ENCODE peak calls at places on chromosomes 4 and X, in eight cellular contexts. R is neuronal stem cell, J is stomach, G is tibial nerve, Z is aorta, N is upper lobe of left lung, V is right lobe of liver, W is Caco-2. K is an unnamed sample. For H3K36me3 and H3K9me3, the result is how much of the 10 kb centered on the place peaks cover.

GRCh38 chr4:83237591-83237990 is 47.0 kb downstream of the COQ2 start:
- DNase-seq in N (no peak), Z (no peak), V (no peak), W (no peak), G (no peak), J (no peak), R (no peak), K (no peak)

GRCh38 chrX:16666541-16666940 is 16.6 kb downstream of the S100G start:
- DNase-seq in J (no peak), W (no peak), V (no peak), R (no peak), Z (no peak), G (no peak), N (no peak), K (no peak)

GRCh38 chrX:47093248-47093647 is 15.0 kb downstream of the RGN start:
- DNase-seq in J (no peak), R (no peak), Z (no peak), V (no peak), W (peak), G (no peak), N (no peak), K (no peak)

GRCh38 chrX:10725071-10725470 is 104.7 kb upstream of the MID1 start:
- DNase-seq in J (no peak), R (no peak), Z (no peak), G (no peak), V (no peak), N (no peak), W (no peak), K (no peak)

GRCh38 chr4:48602763-48603162 is 112.7 kb downstream of the ZAR1 start:
- DNase-seq in N (no peak), J (no peak), Z (no peak), W (no peak), R (no peak), V (no peak), G (no peak), K (no peak)

GRCh38 chrX:150581093-150581775 is 12.8 kb downstream of the MTM1 start:
- DNase-seq in Z (no peak), N (no peak), G (no peak), V (no peak), J (no peak), W (no peak), R (no peak), K (no peak)

GRCh38 chr4:139934336-139934735 is 219.6 kb downstream of the MAML3 start:
- DNase-seq in R (no peak), W (no peak), G (no peak), J (no peak), Z (no peak), N (no peak), V (no peak), K (no peak)

GRCh38 chr4:5827108-5828004 is 65.5 kb downstream of the CRMP1 start:
- DNase-seq in J (no peak), Z (no peak), R (no peak), W (no peak), G (no peak), V (no peak), N (no peak), K (no peak)

GRCh38 chr4:29553842-29554241 is 1166.3 kb upstream of the PCDH7 start:
- DNase-seq in G (no peak), J (no peak), W (no peak), N (no peak), R (no peak), V (no peak), Z (no peak), K (no peak)

GRCh38 chr4:60794372-60794771 is 405.8 kb upstream of the ADGRL3 start:
- DNase-seq in V (no peak), N (no peak), R (no peak), Z (peak), W (no peak), J (no peak), G (no peak), K (no peak)

GRCh38 chrX:119468930-119469635 is 839 bp downstream of the SLC25A5 start:
- DNase-seq in G (peak), N (peak), V (peak), W (peak), J (peak), R (peak), Z (peak), K (peak)

GRCh38 chr4:123588631-123589223 is 192.1 kb downstream of the SPRY1 start:
- DNase-seq in J (no peak), W (no peak), G (no peak), R (no peak), N (no peak), V (no peak), Z (no peak), K (no peak)

GRCh38 chr4:150501019-150501727 is 80.8 kb upstream of the MAB21L2 start:
- DNase-seq in Z (no peak), J (no peak), G (no peak), R (no peak), V (no peak), W (no peak), N (no peak), K (no peak)

GRCh38 chr4:141154725-141155124 is 21.5 kb upstream of the RNF150 start:
- DNase-seq in R (no peak), N (no peak), V (no peak), Z (no peak), G (no peak), W (no peak), J (no peak), K (no peak)

GRCh38 chr4:24594887-24595286 is 10.5 kb upstream of the DHX15 start:
- DNase-seq in Z (no peak), R (no peak), J (no peak), W (peak), N (no peak), V (no peak), G (no peak), K (no peak)

GRCh38 chr4:82811392-82811791 is 12.8 kb upstream of the SCD5 start:
- DNase-seq in N (no peak), G (no peak), R (no peak), J (no peak), W (no peak), V (no peak), Z (no peak), K (no peak)

GRCh38 chr4:86608757-86609375 is 14.8 kb downstream of the PTPN13 start:
- DNase-seq in V (no peak), Z (no peak), R (no peak), W (no peak), J (no peak), N (no peak), G (no peak), K (no peak)
- H3K36me3 ChIP-seq in V (under half), Z (under half), R (under half), W (under half), J (under half), N (under half), G (under half), K (under half)

DNA sequence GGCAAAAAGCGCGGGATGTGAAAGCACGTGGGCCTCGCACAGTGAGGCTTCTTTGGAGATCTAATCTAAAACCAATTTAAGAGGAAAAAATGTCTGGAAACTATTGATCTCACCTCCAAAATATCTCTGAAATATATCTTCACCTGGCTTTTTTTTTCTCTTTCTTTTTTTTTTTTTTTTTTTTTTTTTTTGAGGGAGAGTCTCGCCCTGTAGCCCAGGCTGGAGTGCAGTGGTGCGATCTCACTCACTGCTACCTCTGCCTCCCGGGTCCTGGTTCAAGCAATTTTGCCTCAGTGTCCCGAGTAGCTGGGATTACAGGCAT is 383 bp upstream of the ZMAT1 start:
- DNase-seq in Z (no peak), J (no peak), W (no peak), R (no peak), N (no peak), G (no peak), V (no peak), K (no peak)
- H3K4me3 ChIP-seq in Z (no peak), J (peak), W (peak), R (peak), N (peak), G (peak), V (peak), K (peak)

GRCh38 chr4:1405249-1405635 is 1.0 kb downstream of the NKX1-1 start:
- DNase-seq in W (no peak), J (no peak), G (no peak), V (no peak), Z (no peak), R (no peak), N (peak), K (no peak)

GRCh38 chr4:1406416-1406945 is at the start of gene NKX1-1:
- DNase-seq in Z (no peak), W (no peak), R (no peak), G (no peak), N (peak), J (peak), V (no peak), K (no peak)

GRCh38 chr4:1406946-1407656 is 859 bp upstream of the NKX1-1 start:
- DNase-seq in V (no peak), Z (no peak), G (no peak), J (peak), W (no peak), N (no peak), R (no peak), K (no peak)

GRCh38 chr4:1404573-1405248 is 1.5 kb downstream of the NKX1-1 start:
- DNase-seq in V (peak), G (no peak), N (peak), R (no peak), J (peak), Z (no peak), W (no peak), K (no peak)

DNA sequence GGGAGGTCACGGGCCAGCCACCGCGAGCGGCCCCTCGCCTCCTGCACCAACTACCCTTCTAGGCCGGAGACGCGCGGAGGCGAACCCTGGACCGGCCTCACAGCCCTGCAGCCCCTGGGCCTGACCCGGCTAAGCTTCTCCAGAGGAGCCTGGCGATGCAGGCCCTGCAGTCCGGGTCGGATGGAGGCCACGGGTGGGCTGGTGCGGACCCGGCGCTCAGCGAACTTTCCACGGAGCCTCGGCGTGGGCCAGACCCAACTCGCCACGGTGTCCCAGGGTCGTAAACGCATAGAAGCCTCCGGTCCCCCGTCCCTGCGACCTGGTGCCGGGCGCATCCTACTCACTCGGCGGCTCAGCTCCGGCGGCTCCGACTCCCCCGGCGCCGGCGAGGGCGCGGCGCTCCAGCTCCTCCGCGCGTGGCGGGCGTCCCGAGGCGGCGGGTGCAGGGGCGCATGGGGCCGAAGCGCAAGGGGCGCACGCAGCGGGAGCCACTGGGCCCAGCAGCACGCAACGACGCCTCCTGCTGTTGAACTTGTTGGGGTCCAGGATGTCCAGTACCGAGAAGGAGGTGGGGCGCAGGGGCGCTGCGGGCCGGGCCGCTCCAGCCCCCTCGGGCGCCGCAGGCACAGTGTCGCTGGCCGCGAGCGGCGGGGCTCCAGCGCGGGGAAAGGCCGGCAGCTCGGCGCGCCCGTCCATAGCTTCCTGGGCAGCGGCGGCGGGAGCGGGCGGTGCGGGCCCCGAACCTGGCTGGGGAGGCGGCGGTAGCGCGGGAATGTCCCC is 416 bp downstream of the NKX1-1 start:
- DNase-seq in R (no peak), J (peak), N (peak), G (no peak), V (no peak), Z (no peak), W (no peak), K (no peak)
- H3K9me3 ChIP-seq in R (under half), J (under half), N (under half), G (under half), V (under half), Z (under half), W (under half), K (under half)

GRCh38 chr4:62526671-62527070 is 1326.5 kb downstream of the ADGRL3 start:
- DNase-seq in R (no peak), V (no peak), J (no peak), N (no peak), W (no peak), G (no peak), Z (no peak), K (no peak)

GRCh38 chr4:62531731-62532130 is 1331.6 kb downstream of the ADGRL3 start:
- DNase-seq in V (no peak), G (no peak), Z (no peak), W (no peak), N (no peak), J (no peak), R (no peak), K (no peak)

GRCh38 chr4:62533573-62533972 is 1333.4 kb downstream of the ADGRL3 start:
- DNase-seq in N (no peak), Z (no peak), V (no peak), G (no peak), W (no peak), R (no peak), J (no peak), K (no peak)

GRCh38 chr4:62531250-62531649 is 1331.1 kb downstream of the ADGRL3 start:
- DNase-seq in G (no peak), R (peak), W (no peak), V (no peak), Z (no peak), J (no peak), N (no peak), K (no peak)

DNA sequence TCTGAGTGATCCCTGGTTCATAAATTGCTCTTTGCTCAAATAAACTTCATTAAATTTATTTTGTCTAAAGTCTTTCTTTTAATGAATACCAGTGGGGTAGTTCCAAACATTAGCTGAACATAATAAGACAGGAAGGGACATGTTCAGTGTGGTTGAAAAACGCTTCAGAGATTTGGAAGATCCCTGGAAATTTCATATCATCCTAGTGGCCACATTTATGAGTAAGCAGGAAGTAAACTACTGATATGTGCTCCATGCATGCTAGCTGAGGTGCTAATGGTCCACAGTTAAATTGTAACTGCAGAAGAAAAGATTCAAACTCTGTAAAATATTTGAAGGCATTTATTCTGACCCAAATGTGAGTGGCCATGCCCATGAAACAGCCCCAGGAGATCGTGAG is 1328.7 kb downstream of the ADGRL3 start:
- DNase-seq in V (no peak), N (no peak), R (no peak), Z (no peak), J (no peak), G (no peak), W (no peak), K (no peak)
- H3K36me3 ChIP-seq in V (under half), N (under half), R (under half), Z (under half), J (under half), G (under half), W (under half), K (under half)

GRCh38 chrX:40698851-40699250 is 36.5 kb downstream of the MED14 start:
- DNase-seq in J (no peak), G (no peak), V (no peak), N (no peak), Z (no peak), R (no peak), W (no peak), K (no peak)
- H3K4me3 ChIP-seq in J (no peak), G (no peak), V (no peak), N (no peak), Z (no peak), R (no peak), W (no peak), K (no peak)

GRCh38 chr4:1251773-1252066 is 2.8 kb upstream of the CTBP1 start:
- DNase-seq in W (no peak), Z (no peak), R (no peak), G (no peak), N (no peak), V (no peak), J (no peak), K (no peak)
- H3K9me3 ChIP-seq in W (under half), Z (under half), R (under half), G (under half), N (under half), V (under half), J (under half), K (under half)

DNA sequence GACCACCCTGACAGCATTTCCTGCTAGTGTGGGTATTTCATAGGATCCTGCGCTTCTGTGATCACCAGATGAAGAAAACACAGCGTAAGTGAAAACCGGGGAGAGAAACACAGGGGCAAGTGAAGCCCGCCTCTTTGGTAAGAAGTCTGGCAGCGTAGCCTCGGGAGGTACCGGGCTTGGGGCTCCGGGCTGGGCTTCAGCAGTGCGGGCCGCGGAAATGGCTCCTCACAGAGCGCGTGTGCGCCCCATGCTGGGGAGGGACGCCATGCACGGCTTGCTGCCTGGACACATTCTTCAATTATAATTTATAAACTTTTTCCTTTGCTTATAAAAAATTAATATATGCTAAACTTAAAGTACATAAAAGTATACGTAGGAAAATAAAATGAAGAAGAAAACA is 151.5 kb downstream of the AFAP1 start:
- DNase-seq in R (no peak), W (no peak), V (no peak), N (peak), G (no peak), J (no peak), Z (no peak), K (no peak)
- H3K36me3 ChIP-seq in R (under half), W (under half), V (under half), N (under half), G (under half), J (half or more), Z (under half), K (under half)